ENCODE peak calls at places on chromosomes 2 and 18, in seven cellular contexts. I is glutamatergic neuron; H is tibial artery; T is PC-3; V is kidney epithelial cell; Q is CD4-positive, alpha-beta T cell; B is WERI-Rb-1. M is an unnamed sample.

GRCh38 chr2:161217597-161218185 is 57.5 kb downstream of the TANK start:
- DNase-seq in I (no peak), H (no peak), T (no peak), V (no peak), Q (no peak), B (no peak), M (no peak)

GRCh38 chr2:163471947-163472346 is 263.9 kb downstream of the FIGN start:
- DNase-seq in I (no peak), H (no peak), T (peak; percentile 43), V (no peak), Q (no peak), B (no peak), M (no peak)

GRCh38 chr2:172050506-172051125 is 34.7 kb upstream of the DLX1 start:
- DNase-seq in I (no peak), H (no peak), T (no peak), V (no peak), Q (no peak), B (no peak), M (no peak)

GRCh38 chr2:160574472-160575140 is 81.0 kb upstream of the RBMS1 start:
- DNase-seq in I (no peak), H (no peak), T (peak; percentile 78), V (peak; percentile 60), Q (no peak), B (no peak), M (no peak)

GRCh38 chr18:76943542-76944339 is 121.4 kb downstream of the ZNF236 start:
- DNase-seq in I (peak; percentile 58), H (peak; percentile 44), T (no peak), V (no peak), Q (no peak), B (no peak), M (no peak)

GRCh38 chr2:15191801-15192200 is 369.3 kb downstream of the NBAS start:
- DNase-seq in I (no peak), H (no peak), T (peak; percentile 49), V (no peak), Q (no peak), B (no peak), M (no peak)

GRCh38 chr2:136378712-136379595 is 261.0 kb upstream of the CXCR4 start:
- DNase-seq in I (peak; percentile 76), H (no peak), T (peak; percentile 61), V (peak; percentile 5), Q (peak; percentile 68), B (peak; percentile 67), M (no peak)

GRCh38 chr2:121872651-121873050 is 117.2 kb downstream of the TSN start:
- DNase-seq in I (no peak), H (no peak), T (no peak), V (no peak), Q (no peak), B (no peak), M (no peak)

GRCh38 chr2:79511320-79511951 is 1.4 kb upstream of the CTNNA2 start:
- DNase-seq in I (no peak), H (no peak), T (peak; percentile 39), V (peak; percentile 32), Q (no peak), B (no peak), M (no peak)

GRCh38 chr2:86393521-86394490 is 47.4 kb upstream of the KDM3A start:
- DNase-seq in I (no peak), H (no peak), T (peak; percentile 85), V (no peak), Q (no peak), B (peak; percentile 71), M (no peak)

GRCh38 chr2:235803028-235803427 is 309.2 kb downstream of the AGAP1 start:
- DNase-seq in I (no peak), H (no peak), T (no peak), V (no peak), Q (no peak), B (no peak), M (no peak)

GRCh38 chr2:34261701-34262100 is 662.6 kb upstream of the FAM98A start:
- DNase-seq in I (peak; percentile 17), H (no peak), T (no peak), V (no peak), Q (no peak), B (peak; percentile 16), M (no peak)

GRCh38 chr2:128366746-128367511 is 48.3 kb upstream of the HS6ST1 start:
- DNase-seq in I (no peak), H (peak; percentile 15), T (no peak), V (no peak), Q (no peak), B (no peak), M (no peak)

GRCh38 chr2:24860631-24861030 is 59.4 kb downstream of the ADCY3 start:
- DNase-seq in I (no peak), H (no peak), T (no peak), V (no peak), Q (no peak), B (no peak), M (no peak)

GRCh38 chr2:16130906-16131400 is 190.6 kb downstream of the MYCN start:
- DNase-seq in I (no peak), H (no peak), T (no peak), V (no peak), Q (no peak), B (no peak), M (no peak)

GRCh38 chr2:171598713-171599319 is 76.5 kb downstream of the CYBRD1 start:
- DNase-seq in I (peak; percentile 31), H (no peak), T (peak; percentile 75), V (peak; percentile 31), Q (peak; percentile 27), B (peak; percentile 55), M (no peak)

GRCh38 chr2:1790996-1791395 is 46.7 kb upstream of the PXDN start:
- DNase-seq in I (no peak), H (no peak), T (no peak), V (no peak), Q (no peak), B (no peak), M (no peak)

GRCh38 chr2:121699421-121700328 is 37.0 kb downstream of the NIFK start:
- DNase-seq in I (no peak), H (no peak), T (peak; percentile 96), V (peak; percentile 90), Q (peak; percentile 86), B (no peak), M (peak; percentile 59)

GRCh38 chr18:59453468-59453961 is 94.5 kb upstream of the LMAN1 start:
- DNase-seq in I (no peak), H (no peak), T (no peak), V (no peak), Q (no peak), B (no peak), M (no peak)

GRCh38 chr2:205858781-205859478 is 176.6 kb downstream of the NRP2 start:
- DNase-seq in I (no peak), H (no peak), T (no peak), V (peak; percentile 14), Q (no peak), B (no peak), M (no peak)

GRCh38 chr2:119712571-119712970 is 33.6 kb downstream of the TMEM177 start:
- DNase-seq in I (no peak), H (no peak), T (no peak), V (no peak), Q (no peak), B (no peak), M (no peak)

GRCh38 chr2:133504566-133505505 is 63.4 kb downstream of the NCKAP5 start:
- DNase-seq in I (no peak), H (peak; percentile 25), T (peak; percentile 90), V (no peak), Q (no peak), B (no peak), M (no peak)

GRCh38 chr2:45595724-45596435 is 15.2 kb downstream of the SRBD1 start:
- DNase-seq in I (no peak), H (peak; percentile 76), T (peak; percentile 90), V (no peak), Q (no peak), B (no peak), M (no peak)

GRCh38 chr2:135974036-135974435 is 11.4 kb downstream of the DARS1 start:
- DNase-seq in I (no peak), H (no peak), T (no peak), V (no peak), Q (no peak), B (no peak), M (no peak)

DNA sequence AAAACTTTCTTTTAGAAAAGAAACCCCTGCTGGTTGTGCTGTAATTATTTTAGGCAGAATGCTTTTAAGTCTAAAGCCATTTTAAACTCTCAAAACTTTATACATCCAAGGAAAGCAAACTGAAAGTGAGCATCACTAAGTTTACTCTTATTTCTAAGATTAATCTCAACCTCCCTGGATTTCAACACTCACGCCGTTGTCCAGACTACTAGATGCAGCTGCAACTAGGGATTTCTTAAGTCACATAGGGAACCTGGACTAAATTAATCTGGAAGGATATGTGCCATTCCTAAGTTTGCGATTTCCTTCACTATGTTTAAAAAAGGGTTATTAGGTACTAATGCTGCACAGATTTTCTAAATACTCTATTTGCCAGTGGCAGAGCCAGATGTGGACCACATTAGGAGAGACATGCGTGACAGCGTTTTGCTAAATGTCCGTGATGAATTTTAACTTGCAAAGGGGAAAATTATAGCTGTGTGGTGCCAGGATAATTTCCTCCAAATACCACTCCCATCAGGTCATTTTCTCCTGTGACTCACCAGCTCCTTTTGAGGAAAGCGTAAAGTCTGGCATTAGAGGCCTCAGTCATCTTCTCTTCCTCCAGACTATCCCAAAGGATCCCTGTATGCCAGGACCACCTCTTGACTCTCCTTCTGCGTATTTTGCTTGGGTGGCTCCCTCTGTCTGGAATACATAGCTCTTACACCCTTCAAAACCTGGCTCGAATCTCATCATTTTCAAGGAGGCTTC is 143.7 kb downstream of the ATL2 start:
- DNase-seq in I (no peak), H (peak; percentile 30), T (peak; percentile 15), V (no peak), Q (no peak), B (no peak), M (no peak)
- TF ChIP-seq CTCF in I (no peak), H (no peak), T (no peak), V (no peak), Q (no peak), B (no peak), M (peak; percentile 53)

GRCh38 chr18:73841661-73842060 is 306.0 kb downstream of the FBXO15 start:
- DNase-seq in I (no peak), H (no peak), T (peak; percentile 33), V (no peak), Q (no peak), B (no peak), M (no peak)
- TF ChIP-seq CTCF in I (peak; percentile 52), H (no peak), T (peak; percentile 59), V (peak; percentile 1), Q (no peak), B (no peak), M (peak; percentile 41)

DNA sequence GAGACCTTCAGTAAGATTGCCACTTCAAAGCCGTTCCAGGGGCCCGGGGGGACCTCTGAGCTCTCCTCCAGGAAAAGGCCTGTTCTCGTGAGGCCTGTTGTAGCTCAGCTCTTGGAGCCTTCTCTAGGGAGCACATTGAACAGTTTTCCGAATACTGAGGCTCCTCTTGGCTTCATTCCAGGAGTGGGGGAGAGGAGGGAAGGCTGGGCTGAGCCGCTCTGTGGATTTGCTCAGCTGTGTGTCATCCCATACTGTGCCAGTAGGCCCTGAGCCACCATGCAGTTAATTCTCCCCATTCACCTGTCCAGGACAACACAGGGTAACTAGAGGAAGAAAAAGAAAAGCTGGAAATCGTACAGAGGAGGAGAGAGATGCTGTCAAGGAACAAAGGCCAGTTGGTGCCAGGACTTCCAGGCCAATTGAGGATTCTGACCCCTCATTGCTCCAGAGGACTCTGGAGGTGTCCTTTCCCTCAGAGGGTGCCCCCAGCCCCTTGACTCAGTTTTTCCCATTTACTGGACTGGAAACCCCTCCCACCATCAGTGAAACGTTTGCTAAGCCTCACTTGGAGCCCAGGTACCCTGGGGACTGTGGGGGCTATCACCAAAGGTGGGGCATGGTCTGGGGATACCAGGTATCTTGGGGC is 41.4 kb downstream of the HS1BP3 start:
- DNase-seq in I (peak; percentile 2), H (peak; percentile 32), T (peak; percentile 74), V (no peak), Q (no peak), B (peak; percentile 9), M (peak; percentile 33)
- TF ChIP-seq CTCF in I (no peak), H (no peak), T (no peak), V (no peak), Q (no peak), B (no peak), M (no peak)

GRCh38 chr2:238024986-238025385 is 35.8 kb upstream of the SCLY start:
- DNase-seq in I (no peak), H (no peak), T (peak; percentile 42), V (no peak), Q (no peak), B (no peak), M (no peak)
- TF ChIP-seq CTCF in I (no peak), H (no peak), T (no peak), V (no peak), Q (no peak), B (no peak), M (no peak)

M was measured in chondrocyte.